ENCODE peak calls at places on chromosomes 13 and 19, in four cellular contexts. K is posterior cingulate gyrus; E is sciatic nerve; J is naive thymus-derived CD8-positive, alpha-beta T cell. N is an unnamed sample.

GRCh38 chr13:109790951-109791605 is 4.7 kb upstream of the IRS2 start:
- DNase-seq in E (no peak), K (no peak), J (peak), N (no peak)

GRCh38 chr13:21676611-21677021 is 5.7 kb downstream of the FGF9 start:
- DNase-seq in E (no peak), J (no peak), K (no peak), N (no peak)

GRCh38 chr19:7739211-7739752 is 7.4 kb upstream of the CLEC4G start:
- DNase-seq in J (no peak), K (no peak), E (no peak), N (no peak)

GRCh38 chr13:40777957-40778235 is 6.9 kb upstream of the MRPS31 start:
- DNase-seq in K (no peak), J (no peak), E (no peak), N (no peak)

GRCh38 chr13:27533155-27533643 is 82.8 kb upstream of the MTIF3 start:
- DNase-seq in J (peak), E (peak), K (peak), N (peak)

GRCh38 chr13:30585748-30586262 is 31.9 kb upstream of the USPL1 start:
- DNase-seq in E (no peak), J (no peak), K (no peak), N (no peak)

GRCh38 chr19:43624933-43625332 is 5.5 kb upstream of the ZNF428 start:
- DNase-seq in E (no peak), J (peak), K (no peak), N (no peak)

GRCh38 chr13:94009696-94010095 is 469.8 kb downstream of the DCT start:
- DNase-seq in K (no peak), J (no peak), E (no peak), N (no peak)

GRCh38 chr13:74835579-74835978 is 646.4 kb downstream of the TBC1D4 start:
- DNase-seq in E (no peak), J (no peak), K (no peak), N (no peak)

GRCh38 chr13:62611343-62611742 is 1195.7 kb upstream of the PCDH20 start:
- DNase-seq in K (no peak), E (no peak), J (no peak), N (no peak)

GRCh38 chr13:30932481-30933333 is at the start of gene TEX26:
- DNase-seq in J (no peak), E (no peak), K (no peak), N (no peak)

GRCh38 chr13:66532146-66532545 is 698.0 kb downstream of the PCDH9 start:
- DNase-seq in J (no peak), K (no peak), E (no peak), N (no peak)

GRCh38 chr13:39329182-39329639 is 273.8 kb downstream of the LHFPL6 start:
- DNase-seq in K (no peak), J (no peak), E (no peak), N (no peak)

GRCh38 chr19:22945560-22945959 is 57.4 kb downstream of the ZNF728 start:
- DNase-seq in K (no peak), E (no peak), J (no peak), N (no peak)

GRCh38 chr19:41564515-41565383 is 11.2 kb upstream of the CEACAM21 start:
- DNase-seq in J (no peak), E (no peak), K (no peak), N (no peak)

GRCh38 chr13:102028846-102029245 is 373.0 kb downstream of the FGF14 start:
- DNase-seq in K (no peak), E (no peak), J (no peak), N (no peak)

GRCh38 chr13:84121456-84121855 is 239.2 kb upstream of the SLITRK1 start:
- DNase-seq in K (no peak), E (no peak), J (no peak), N (no peak)

GRCh38 chr13:95367309-95367843 is 66.1 kb upstream of the ABCC4 start:
- DNase-seq in E (no peak), K (no peak), J (no peak), N (no peak)

GRCh38 chr13:107865643-107866006 is 349.7 kb downstream of the LIG4 start:
- DNase-seq in K (no peak), E (no peak), J (no peak), N (no peak)

GRCh38 chr13:48531416-48532145 is 1.3 kb downstream of the RCBTB2 start:
- DNase-seq in J (no peak), E (no peak), K (no peak), N (no peak)

GRCh38 chr13:108383676-108384075 is 114.2 kb downstream of the TNFSF13B start:
- DNase-seq in J (no peak), K (no peak), E (no peak), N (no peak)

GRCh38 chr19:27671876-27672275 is 1541.1 kb downstream of the UQCRFS1 start:
- DNase-seq in K (no peak), J (no peak), E (no peak), N (no peak)

GRCh38 chr13:93270769-93271753 is 44.5 kb downstream of the GPC6 start:
- DNase-seq in J (no peak), K (no peak), E (no peak), N (no peak)

GRCh38 chr13:102589291-102589822 is 7.4 kb upstream of the TPP2 start:
- DNase-seq in K (no peak), J (no peak), E (no peak), N (no peak)

GRCh38 chr13:27978301-27978968 is 9.3 kb upstream of the CDX2 start:
- DNase-seq in J (no peak), E (no peak), K (no peak), N (peak)

GRCh38 chr13:49400755-49401659 is 42.9 kb downstream of the CAB39L start:
- DNase-seq in J (no peak), K (no peak), E (no peak), N (peak)

GRCh38 chr19:3058821-3059314 is 3.4 kb downstream of the TLE5 start:
- DNase-seq in J (no peak), E (no peak), K (no peak), N (no peak)

GRCh38 chr19:31491246-31491645 is 142.0 kb upstream of the TSHZ3 start:
- DNase-seq in J (no peak), K (no peak), E (no peak), N (peak)

GRCh38 chr13:73223372-73223781 is 164.6 kb downstream of the KLF5 start:
- DNase-seq in J (no peak), K (no peak), E (no peak), N (no peak)